ENCODE peak calls at places on chromosomes 3 and 15, in seven cellular contexts. One of them, this sample, is unnamed.

GRCh38 chr15:43302155-43302554 is 28.2 kb downstream of the LCMT2 start:
- DNase-seq in SK-N-SH: no peak
- DNase-seq in HepG2: no peak
- DNase-seq in K562: no peak
- DNase-seq in H1: no peak
- DNase-seq in HCT116: no peak
- DNase-seq in GM12878: no peak
- DNase-seq in this sample: no peak

GRCh38 chr3:25424238-25425013 is 3.6 kb upstream of the RARB start:
- DNase-seq in SK-N-SH: peak; percentile 17
- DNase-seq in HepG2: no peak
- DNase-seq in K562: no peak
- DNase-seq in H1: no peak
- DNase-seq in HCT116: no peak
- DNase-seq in GM12878: no peak
- DNase-seq in this sample: no peak

GRCh38 chr3:139124197-139124596 is 79.5 kb upstream of the PRR23C start:
- DNase-seq in SK-N-SH: no peak
- DNase-seq in HepG2: no peak
- DNase-seq in K562: no peak
- DNase-seq in H1: peak; percentile 32
- DNase-seq in HCT116: no peak
- DNase-seq in GM12878: no peak
- DNase-seq in this sample: no peak

GRCh38 chr3:150911780-150912179 is 6.5 kb upstream of the MINDY4B start:
- DNase-seq in SK-N-SH: no peak
- DNase-seq in HepG2: no peak
- DNase-seq in K562: no peak
- DNase-seq in H1: no peak
- DNase-seq in HCT116: no peak
- DNase-seq in GM12878: no peak
- DNase-seq in this sample: no peak

GRCh38 chr15:82040395-82040794 is 5.4 kb downstream of the MEX3B start:
- DNase-seq in SK-N-SH: no peak
- DNase-seq in HepG2: no peak
- DNase-seq in K562: no peak
- DNase-seq in H1: no peak
- DNase-seq in HCT116: no peak
- DNase-seq in GM12878: no peak
- DNase-seq in this sample: no peak

GRCh38 chr3:45479627-45480026 is 91.3 kb downstream of the LARS2 start:
- DNase-seq in SK-N-SH: no peak
- DNase-seq in HepG2: peak; percentile 14
- DNase-seq in K562: no peak
- DNase-seq in H1: no peak
- DNase-seq in HCT116: no peak
- DNase-seq in GM12878: no peak
- DNase-seq in this sample: no peak

GRCh38 chr3:184941408-184941807 is 129.4 kb downstream of the VPS8 start:
- DNase-seq in SK-N-SH: no peak
- DNase-seq in HepG2: no peak
- DNase-seq in K562: no peak
- DNase-seq in H1: no peak
- DNase-seq in HCT116: no peak
- DNase-seq in GM12878: no peak
- DNase-seq in this sample: no peak

GRCh38 chr15:63015618-63016017 is 26.9 kb upstream of the TPM1 start:
- DNase-seq in SK-N-SH: no peak
- DNase-seq in HepG2: no peak
- DNase-seq in K562: no peak
- DNase-seq in H1: no peak
- DNase-seq in HCT116: no peak
- DNase-seq in GM12878: no peak
- DNase-seq in this sample: no peak

GRCh38 chr3:66609660-66610547 is 109.1 kb upstream of the LRIG1 start:
- DNase-seq in SK-N-SH: peak; percentile 10
- DNase-seq in HepG2: no peak
- DNase-seq in K562: no peak
- DNase-seq in H1: peak; percentile 77
- DNase-seq in HCT116: no peak
- DNase-seq in GM12878: no peak
- DNase-seq in this sample: no peak

GRCh38 chr3:173774275-173774674 is 376.7 kb downstream of the NLGN1 start:
- DNase-seq in SK-N-SH: no peak
- DNase-seq in HepG2: no peak
- DNase-seq in K562: no peak
- DNase-seq in H1: no peak
- DNase-seq in HCT116: no peak
- DNase-seq in GM12878: no peak
- DNase-seq in this sample: no peak

GRCh38 chr3:5798809-5799208 is 611.3 kb downstream of the EDEM1 start:
- DNase-seq in SK-N-SH: no peak
- DNase-seq in HepG2: no peak
- DNase-seq in K562: no peak
- DNase-seq in H1: no peak
- DNase-seq in HCT116: no peak
- DNase-seq in GM12878: no peak
- DNase-seq in this sample: no peak

GRCh38 chr15:66842710-66843441 is 140.8 kb downstream of the SMAD6 start:
- DNase-seq in SK-N-SH: peak; percentile 83
- DNase-seq in HepG2: peak; percentile 37
- DNase-seq in K562: peak; percentile 79
- DNase-seq in H1: no peak
- DNase-seq in HCT116: no peak
- DNase-seq in GM12878: no peak
- DNase-seq in this sample: peak; percentile 57

GRCh38 chr3:106130384-106131084 is 261.7 kb upstream of the CBLB start:
- DNase-seq in SK-N-SH: no peak
- DNase-seq in HepG2: no peak
- DNase-seq in K562: peak; percentile 40
- DNase-seq in H1: no peak
- DNase-seq in HCT116: no peak
- DNase-seq in GM12878: no peak
- DNase-seq in this sample: no peak

GRCh38 chr15:100147828-100148227 is 193.9 kb downstream of the ADAMTS17 start:
- DNase-seq in SK-N-SH: no peak
- DNase-seq in HepG2: no peak
- DNase-seq in K562: no peak
- DNase-seq in H1: no peak
- DNase-seq in HCT116: no peak
- DNase-seq in GM12878: no peak
- DNase-seq in this sample: no peak

GRCh38 chr15:75616766-75617165 is 8.8 kb downstream of the SNUPN start:
- DNase-seq in SK-N-SH: no peak
- DNase-seq in HepG2: no peak
- DNase-seq in K562: no peak
- DNase-seq in H1: no peak
- DNase-seq in HCT116: no peak
- DNase-seq in GM12878: no peak
- DNase-seq in this sample: no peak

GRCh38 chr3:48656061-48656840 is 6.4 kb downstream of the CELSR3 start:
- DNase-seq in SK-N-SH: peak; percentile 58
- DNase-seq in HepG2: peak; percentile 35
- DNase-seq in K562: no peak
- DNase-seq in H1: peak; percentile 97
- DNase-seq in HCT116: peak; percentile 21
- DNase-seq in GM12878: no peak
- DNase-seq in this sample: no peak

GRCh38 chr3:138774529-138775253 is 60.0 kb downstream of the PIK3CB start:
- DNase-seq in SK-N-SH: peak; percentile 49
- DNase-seq in HepG2: peak; percentile 71
- DNase-seq in K562: peak; percentile 22
- DNase-seq in H1: peak; percentile 4
- DNase-seq in HCT116: peak; percentile 75
- DNase-seq in GM12878: no peak
- DNase-seq in this sample: no peak

GRCh38 chr15:66850078-66850991 is 148.3 kb downstream of the SMAD6 start:
- DNase-seq in SK-N-SH: peak; percentile 77
- DNase-seq in HepG2: no peak
- DNase-seq in K562: no peak
- DNase-seq in H1: no peak
- DNase-seq in HCT116: no peak
- DNase-seq in GM12878: no peak
- DNase-seq in this sample: no peak

DNA sequence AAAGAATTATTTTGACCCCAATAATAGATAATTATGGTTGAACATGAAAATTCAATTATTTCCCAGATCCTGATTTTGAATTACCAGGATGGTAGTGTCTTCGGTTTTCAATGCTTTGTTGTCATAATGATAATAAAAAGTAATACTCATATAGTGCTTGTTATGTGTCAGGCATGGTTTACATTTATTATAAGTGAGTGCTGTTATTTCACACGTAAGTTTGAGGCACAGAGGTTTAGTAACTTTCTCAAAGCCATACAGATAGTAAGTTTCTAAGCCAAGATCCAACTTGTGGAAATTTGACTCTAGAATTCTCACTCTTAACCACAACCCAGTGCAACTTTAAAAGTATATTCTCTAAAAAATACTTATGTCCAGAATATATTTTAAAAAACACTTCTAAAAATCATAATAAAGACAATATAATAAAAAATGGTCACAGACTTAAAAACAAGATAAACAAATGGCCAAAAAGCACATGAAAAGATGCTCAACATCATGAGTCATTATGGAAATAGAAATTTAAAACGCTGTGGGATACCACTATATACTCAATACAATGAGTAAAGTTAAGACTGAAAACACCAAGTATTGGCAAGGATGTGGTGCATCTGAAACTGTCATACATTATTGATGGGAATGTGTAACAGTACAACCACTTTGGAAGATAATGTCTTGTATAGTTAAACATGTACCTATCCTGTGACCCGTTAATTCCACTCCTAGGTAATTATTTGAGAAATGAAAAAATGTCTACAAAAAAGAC is 45.2 kb downstream of the SPRED1 start:
- DNase-seq in SK-N-SH: no peak
- DNase-seq in HepG2: no peak
- DNase-seq in K562: no peak
- DNase-seq in H1: no peak
- DNase-seq in HCT116: no peak
- DNase-seq in GM12878: no peak
- DNase-seq in this sample: no peak
- TF ChIP-seq JUND in SK-N-SH: no peak
- TF ChIP-seq JUND in HepG2: no peak
- TF ChIP-seq JUND in K562: no peak
- TF ChIP-seq JUND in H1: no peak
- TF ChIP-seq JUND in HCT116: no peak
- TF ChIP-seq JUND in GM12878: no peak
- TF ChIP-seq JUND in this sample: no peak

GRCh38 chr3:58664611-58665010 is 2.0 kb downstream of the FAM3D start:
- DNase-seq in SK-N-SH: no peak
- DNase-seq in HepG2: no peak
- DNase-seq in K562: no peak
- DNase-seq in H1: no peak
- DNase-seq in HCT116: no peak
- DNase-seq in GM12878: no peak
- DNase-seq in this sample: no peak

GRCh38 chr3:58658508-58658907 is 8.1 kb downstream of the FAM3D start:
- DNase-seq in SK-N-SH: no peak
- DNase-seq in HepG2: no peak
- DNase-seq in K562: peak; percentile 11
- DNase-seq in H1: no peak
- DNase-seq in HCT116: no peak
- DNase-seq in GM12878: no peak
- DNase-seq in this sample: no peak

GRCh38 chr3:58660998-58661397 is 5.6 kb downstream of the FAM3D start:
- DNase-seq in SK-N-SH: no peak
- DNase-seq in HepG2: no peak
- DNase-seq in K562: no peak
- DNase-seq in H1: no peak
- DNase-seq in HCT116: no peak
- DNase-seq in GM12878: no peak
- DNase-seq in this sample: no peak

GRCh38 chr3:58659051-58659675 is 7.4 kb downstream of the FAM3D start:
- DNase-seq in SK-N-SH: peak; percentile 36
- DNase-seq in HepG2: peak; percentile 33
- DNase-seq in K562: peak; percentile 26
- DNase-seq in H1: peak; percentile 55
- DNase-seq in HCT116: peak; percentile 24
- DNase-seq in GM12878: no peak
- DNase-seq in this sample: peak; percentile 11

DNA sequence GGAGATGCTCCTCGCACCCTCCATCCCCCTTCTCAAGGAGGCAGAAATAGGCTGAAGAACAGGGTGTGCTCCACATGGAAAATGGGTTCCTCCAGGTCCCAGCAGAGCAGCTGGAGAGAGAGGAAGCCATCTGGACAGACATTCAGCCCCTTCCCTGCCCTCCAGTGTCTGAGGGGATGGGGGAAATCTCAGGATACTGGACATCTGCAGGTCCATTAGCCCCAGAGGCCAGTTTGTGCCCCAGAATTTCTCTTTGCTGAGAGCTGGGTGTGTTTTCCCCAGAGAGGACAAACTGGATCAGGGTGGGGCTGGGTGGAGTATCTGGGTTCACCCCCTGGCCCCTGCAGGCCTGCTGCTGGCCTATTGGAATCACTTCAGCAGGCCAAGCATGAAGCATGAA is 4.7 kb downstream of the FAM3D start:
- DNase-seq in SK-N-SH: no peak
- DNase-seq in HepG2: no peak
- DNase-seq in K562: no peak
- DNase-seq in H1: no peak
- DNase-seq in HCT116: no peak
- DNase-seq in GM12878: no peak
- DNase-seq in this sample: no peak
- TF ChIP-seq JUND in SK-N-SH: no peak
- TF ChIP-seq JUND in HepG2: no peak
- TF ChIP-seq JUND in K562: no peak
- TF ChIP-seq JUND in H1: no peak
- TF ChIP-seq JUND in HCT116: no peak
- TF ChIP-seq JUND in GM12878: no peak
- TF ChIP-seq JUND in this sample: no peak

DNA sequence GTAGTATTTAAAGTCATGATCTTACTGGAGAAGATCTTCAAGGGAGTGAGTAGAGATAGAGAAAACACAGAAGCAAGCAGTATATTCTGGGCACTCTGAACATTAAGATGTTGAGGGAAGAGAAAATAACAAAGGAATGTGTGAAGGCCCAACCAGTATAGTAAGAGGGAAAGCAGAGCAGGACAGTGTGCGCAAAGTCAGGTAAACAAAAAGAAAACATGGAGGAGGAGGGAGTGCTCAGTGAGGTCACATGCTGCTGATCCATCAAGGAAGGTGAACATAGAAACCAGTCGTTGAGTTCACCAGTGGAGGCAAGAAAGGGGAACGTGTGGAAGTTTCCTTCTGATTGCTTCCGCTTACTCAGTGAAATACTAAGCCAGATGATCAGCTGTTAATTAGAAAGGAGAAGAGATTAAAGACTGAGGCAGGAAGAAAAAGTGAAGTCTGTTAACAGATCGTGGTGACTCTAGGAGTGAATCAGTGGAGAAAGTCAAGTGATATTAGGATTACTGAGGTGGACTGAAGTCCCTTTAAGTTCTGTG is 47.2 kb downstream of the OPA1 start:
- DNase-seq in SK-N-SH: no peak
- DNase-seq in HepG2: no peak
- DNase-seq in K562: no peak
- DNase-seq in H1: no peak
- DNase-seq in HCT116: no peak
- DNase-seq in GM12878: no peak
- DNase-seq in this sample: no peak
- TF ChIP-seq JUND in SK-N-SH: no peak
- TF ChIP-seq JUND in HepG2: no peak
- TF ChIP-seq JUND in K562: no peak
- TF ChIP-seq JUND in H1: no peak
- TF ChIP-seq JUND in HCT116: no peak
- TF ChIP-seq JUND in GM12878: no peak
- TF ChIP-seq JUND in this sample: no peak

GRCh38 chr3:52014613-52015012 is 18.9 kb upstream of the RPL29 start:
- DNase-seq in SK-N-SH: no peak
- DNase-seq in HepG2: no peak
- DNase-seq in K562: peak; percentile 73
- DNase-seq in H1: peak; percentile 71
- DNase-seq in HCT116: peak; percentile 15
- DNase-seq in GM12878: no peak
- DNase-seq in this sample: no peak
- TF ChIP-seq JUND in SK-N-SH: no peak
- TF ChIP-seq JUND in HepG2: no peak
- TF ChIP-seq JUND in K562: no peak
- TF ChIP-seq JUND in H1: no peak
- TF ChIP-seq JUND in HCT116: no peak
- TF ChIP-seq JUND in GM12878: no peak
- TF ChIP-seq JUND in this sample: no peak